ENCODE peak calls at places on chromosomes 13 and 19, in nine cellular contexts. B is GM10248; V is progenitor cell of endocrine pancreas; W is CD4-positive, alpha-beta T cell; F is colonic mucosa; T is body of pancreas; J is K562; K is lower leg skin; Q is endodermal cell. N is an unnamed sample.

GRCh38 chr19:47447470-47448359 is 24.0 kb downstream of the SLC8A2 start:
- DNase-seq in B (peak; percentile 59), V (peak; percentile 46), W (no peak), F (peak; percentile 71), T (peak; percentile 25), J (peak; percentile 96), K (no peak), Q (peak; percentile 99), N (peak; percentile 86)

GRCh38 chr13:104487006-104487405 is 1420.8 kb upstream of the SLC10A2 start:
- DNase-seq in B (no peak), V (no peak), W (no peak), F (no peak), T (no peak), J (no peak), K (no peak), Q (no peak), N (no peak)

GRCh38 chr19:46759817-46760333 is 13.6 kb upstream of the STRN4 start:
- DNase-seq in B (no peak), V (no peak), W (no peak), F (no peak), T (no peak), J (no peak), K (no peak), Q (no peak), N (no peak)

GRCh38 chr13:92827503-92827902 is 399.1 kb upstream of the GPC6 start:
- DNase-seq in B (no peak), V (no peak), W (no peak), F (no peak), T (no peak), J (no peak), K (no peak), Q (no peak), N (no peak)

GRCh38 chr13:47632311-47632710 is 368.8 kb downstream of the SUCLA2 start:
- DNase-seq in B (no peak), V (no peak), W (no peak), F (no peak), T (no peak), J (no peak), K (no peak), Q (peak; percentile 76), N (no peak)

GRCh38 chr19:16085115-16085514 is 8.8 kb downstream of the TPM4 start:
- DNase-seq in B (no peak), V (no peak), W (no peak), F (no peak), T (no peak), J (no peak), K (no peak), Q (no peak), N (no peak)

GRCh38 chr19:14735915-14736314 is 42.4 kb downstream of the ADGRE2 start:
- DNase-seq in B (no peak), V (no peak), W (no peak), F (no peak), T (no peak), J (no peak), K (no peak), Q (no peak), N (no peak)

GRCh38 chr13:114031631-114032030 is 57.8 kb upstream of the C13orf46 start:
- DNase-seq in B (no peak), V (no peak), W (no peak), F (no peak), T (no peak), J (no peak), K (no peak), Q (no peak), N (no peak)

GRCh38 chr19:16851031-16851712 is 22.0 kb downstream of the SIN3B start:
- DNase-seq in B (no peak), V (no peak), W (no peak), F (no peak), T (no peak), J (no peak), K (no peak), Q (no peak), N (no peak)

GRCh38 chr19:2668188-2668763 is 34.2 kb downstream of the GNG7 start:
- DNase-seq in B (peak; percentile 55), V (no peak), W (no peak), F (no peak), T (no peak), J (no peak), K (no peak), Q (no peak), N (no peak)

GRCh38 chr13:60583196-60583908 is 186.3 kb downstream of the TDRD3 start:
- DNase-seq in B (no peak), V (no peak), W (no peak), F (peak; percentile 19), T (no peak), J (no peak), K (no peak), Q (peak; percentile 63), N (no peak)

GRCh38 chr19:13557756-13558398 is 51.6 kb upstream of the CACNA1A start:
- DNase-seq in B (no peak), V (no peak), W (no peak), F (peak; percentile 18), T (peak; percentile 27), J (no peak), K (no peak), Q (peak; percentile 68), N (peak; percentile 18)

GRCh38 chr19:48999481-49000325 is 6.0 kb downstream of the RUVBL2 start:
- DNase-seq in B (peak; percentile 54), V (peak; percentile 49), W (peak; percentile 64), F (peak; percentile 66), T (peak; percentile 67), J (peak; percentile 60), K (no peak), Q (peak; percentile 95), N (peak; percentile 83)

GRCh38 chr19:37936166-37936565 is 29.2 kb downstream of the SIPA1L3 start:
- DNase-seq in B (no peak), V (no peak), W (no peak), F (peak; percentile 71), T (peak; percentile 52), J (no peak), K (no peak), Q (no peak), N (no peak)

DNA sequence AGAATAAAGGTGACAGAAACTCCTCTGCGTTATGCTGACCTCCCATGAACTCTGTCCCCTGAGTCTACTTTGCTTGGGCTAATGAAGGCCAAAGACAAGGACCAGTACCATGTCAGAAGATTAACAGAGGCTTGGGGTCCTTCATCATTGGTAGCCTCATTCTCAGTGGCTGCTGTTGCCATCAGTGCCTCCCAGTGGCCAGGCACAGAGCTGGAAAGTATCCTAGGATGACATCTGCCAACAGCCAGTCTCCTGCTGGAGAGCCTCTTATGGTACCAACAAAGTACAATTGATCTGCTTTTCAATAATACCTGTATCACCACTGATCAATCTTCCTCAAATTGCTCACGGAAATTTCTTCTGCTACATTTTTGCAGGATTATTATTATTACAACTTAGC is 281.6 kb downstream of the DNAJC15 start:
- DNase-seq in B (no peak), V (no peak), W (no peak), F (no peak), T (no peak), J (peak; percentile 4), K (no peak), Q (peak; percentile 53), N (no peak)
- TF ChIP-seq CTCF in B (no peak), V (no peak), W (no peak), F (no peak), T (no peak), J (no peak), K (no peak), Q (peak; percentile 64), N (no peak)

GRCh38 chr19:10503002-10503789 is at the start of gene KEAP1:
- DNase-seq in B (no peak), V (no peak), W (no peak), F (peak; percentile 68), T (peak; percentile 56), J (peak; percentile 73), K (peak; percentile 90), Q (peak; percentile 79), N (peak; percentile 28)
- TF ChIP-seq CTCF in B (no peak), V (no peak), W (no peak), F (no peak), T (no peak), J (no peak), K (no peak), Q (no peak), N (no peak)

DNA sequence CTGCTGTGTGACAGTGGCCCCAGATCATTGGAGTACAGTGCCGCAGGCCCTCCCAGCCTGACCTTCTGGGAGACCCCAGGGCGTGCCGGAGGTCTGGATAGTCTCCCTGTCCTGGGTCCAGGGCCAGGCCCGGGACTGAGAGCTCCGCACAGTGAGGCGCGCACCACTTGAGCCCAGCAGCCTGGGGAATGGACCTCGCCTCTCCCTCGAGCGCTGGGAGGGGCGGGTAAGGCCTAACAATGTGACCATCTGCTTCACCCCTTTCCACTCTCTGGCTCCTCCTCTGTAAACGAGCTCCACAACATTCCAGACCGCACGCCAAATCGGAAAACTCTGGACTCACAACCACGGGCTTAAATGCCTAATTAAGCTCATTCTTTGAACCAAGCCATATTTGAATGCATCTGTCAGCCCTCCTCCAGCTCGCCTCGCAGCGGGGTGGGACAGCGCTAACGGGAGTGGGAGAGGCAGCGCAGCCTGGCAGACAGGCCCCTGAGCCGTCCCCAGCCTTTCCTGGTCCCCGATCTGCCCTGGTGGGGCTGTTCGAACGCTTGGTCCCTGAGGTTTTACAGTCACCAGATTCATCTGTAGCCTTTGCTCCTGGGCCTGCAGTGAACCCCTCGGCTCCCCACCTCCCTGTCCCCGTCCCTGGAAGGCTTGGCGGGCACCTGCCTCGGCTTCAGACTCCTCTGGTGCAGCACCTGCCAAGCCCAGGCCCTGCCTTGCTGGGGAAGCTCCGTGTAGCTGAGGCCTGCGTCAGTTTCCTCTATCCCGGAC is 120.7 kb upstream of the VSTM2B start:
- DNase-seq in B (no peak), V (peak; percentile 19), W (no peak), F (peak; percentile 20), T (no peak), J (no peak), K (no peak), Q (peak; percentile 71), N (no peak)
- TF ChIP-seq CTCF in B (no peak), V (no peak), W (no peak), F (no peak), T (no peak), J (no peak), K (no peak), Q (no peak), N (no peak)

DNA sequence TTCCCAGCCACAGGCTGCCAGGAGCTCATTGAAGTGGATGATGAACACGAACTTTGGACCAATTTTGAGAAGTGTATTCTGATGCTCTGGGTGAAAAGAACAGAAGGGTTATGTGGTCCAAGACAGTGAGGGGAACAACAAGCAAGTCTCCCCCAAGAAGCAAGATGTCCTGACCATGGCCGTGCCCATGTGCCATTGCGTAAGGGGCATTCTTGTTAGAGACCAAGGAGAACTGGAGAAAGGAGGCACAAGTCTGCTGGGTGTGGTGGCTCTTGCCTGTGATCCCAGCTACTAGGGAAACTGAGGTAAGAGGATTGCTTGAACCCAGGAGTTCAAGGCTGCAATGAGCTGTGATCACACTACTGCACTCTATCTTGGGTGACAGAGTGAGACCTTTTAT is 27.0 kb upstream of the UBAC2 start:
- DNase-seq in B (no peak), V (no peak), W (no peak), F (no peak), T (no peak), J (no peak), K (peak; percentile 70), Q (no peak), N (no peak)
- TF ChIP-seq CTCF in B (no peak), V (no peak), W (no peak), F (no peak), T (no peak), J (no peak), K (no peak), Q (no peak), N (no peak)